ENCODE peak calls at places on chromosomes 1 and 21, in seven cellular contexts. One of them, this sample, is unnamed. For H3K4me1, the result is how much of the 10 kb centered on the place peaks cover.

GRCh38 chr1:83097715-83098613 is 901.0 kb downstream of the TTLL7 start:
- DNase-seq in esophagus squamous epithelium: no peak
- DNase-seq in IMR-90: no peak
- DNase-seq in ovary: no peak
- DNase-seq in Peyer's patch: no peak
- DNase-seq in HCT116: no peak
- DNase-seq in A549: no peak
- DNase-seq in this sample: no peak

GRCh38 chr1:225561675-225562074 is 91.2 kb downstream of the ENAH start:
- DNase-seq in ovary: no peak
- DNase-seq in IMR-90: no peak
- DNase-seq in HCT116: no peak
- DNase-seq in Peyer's patch: no peak
- DNase-seq in esophagus squamous epithelium: no peak
- DNase-seq in A549: no peak
- DNase-seq in this sample: no peak

GRCh38 chr1:61448934-61449368 is 276.0 kb downstream of the TM2D1 start:
- DNase-seq in ovary: peak
- DNase-seq in Peyer's patch: no peak
- DNase-seq in IMR-90: no peak
- DNase-seq in esophagus squamous epithelium: no peak
- DNase-seq in HCT116: no peak
- DNase-seq in A549: no peak
- DNase-seq in this sample: peak

GRCh38 chr1:62333431-62333830 is 14.2 kb upstream of the KANK4 start:
- DNase-seq in IMR-90: no peak
- DNase-seq in Peyer's patch: no peak
- DNase-seq in HCT116: peak
- DNase-seq in ovary: no peak
- DNase-seq in A549: no peak
- DNase-seq in esophagus squamous epithelium: no peak
- DNase-seq in this sample: no peak

GRCh38 chr1:51535006-51535592 is 16.0 kb upstream of the EPS15 start:
- DNase-seq in IMR-90: peak
- DNase-seq in HCT116: peak
- DNase-seq in ovary: peak
- DNase-seq in esophagus squamous epithelium: no peak
- DNase-seq in Peyer's patch: no peak
- DNase-seq in A549: peak
- DNase-seq in this sample: peak

GRCh38 chr1:218460367-218460766 is 115.2 kb downstream of the TGFB2 start:
- DNase-seq in ovary: peak
- DNase-seq in HCT116: no peak
- DNase-seq in esophagus squamous epithelium: no peak
- DNase-seq in IMR-90: peak
- DNase-seq in Peyer's patch: no peak
- DNase-seq in A549: peak
- DNase-seq in this sample: no peak

GRCh38 chr1:82446251-82446650 is 645.5 kb downstream of the ADGRL2 start:
- DNase-seq in A549: no peak
- DNase-seq in HCT116: no peak
- DNase-seq in IMR-90: no peak
- DNase-seq in Peyer's patch: no peak
- DNase-seq in ovary: no peak
- DNase-seq in esophagus squamous epithelium: no peak
- DNase-seq in this sample: no peak

GRCh38 chr1:109481646-109482045 is 2.1 kb upstream of the ATXN7L2 start:
- DNase-seq in esophagus squamous epithelium: no peak
- DNase-seq in ovary: no peak
- DNase-seq in Peyer's patch: no peak
- DNase-seq in A549: no peak
- DNase-seq in HCT116: no peak
- DNase-seq in IMR-90: no peak
- DNase-seq in this sample: no peak

GRCh38 chr1:217088521-217089221 is 365.4 kb upstream of the ESRRG start:
- DNase-seq in HCT116: no peak
- DNase-seq in IMR-90: peak
- DNase-seq in esophagus squamous epithelium: no peak
- DNase-seq in Peyer's patch: no peak
- DNase-seq in ovary: no peak
- DNase-seq in A549: no peak
- DNase-seq in this sample: no peak

GRCh38 chr1:182786223-182787001 is 3.2 kb upstream of the NPL start:
- DNase-seq in HCT116: peak
- DNase-seq in A549: peak
- DNase-seq in esophagus squamous epithelium: no peak
- DNase-seq in Peyer's patch: peak
- DNase-seq in ovary: peak
- DNase-seq in IMR-90: peak
- DNase-seq in this sample: peak

GRCh38 chr1:214244252-214244651 is 36.7 kb upstream of the SMYD2 start:
- DNase-seq in Peyer's patch: no peak
- DNase-seq in HCT116: no peak
- DNase-seq in esophagus squamous epithelium: no peak
- DNase-seq in A549: no peak
- DNase-seq in ovary: no peak
- DNase-seq in IMR-90: no peak
- DNase-seq in this sample: no peak

GRCh38 chr1:170145691-170146676 is at the start of gene NTMT2:
- DNase-seq in Peyer's patch: no peak
- DNase-seq in IMR-90: peak
- DNase-seq in A549: no peak
- DNase-seq in esophagus squamous epithelium: no peak
- DNase-seq in HCT116: no peak
- DNase-seq in ovary: no peak
- DNase-seq in this sample: no peak

GRCh38 chr1:202848191-202848542 is 37.4 kb downstream of the PCAT6 start:
- DNase-seq in IMR-90: peak
- DNase-seq in A549: no peak
- DNase-seq in esophagus squamous epithelium: no peak
- DNase-seq in Peyer's patch: no peak
- DNase-seq in HCT116: no peak
- DNase-seq in ovary: no peak
- DNase-seq in this sample: no peak

GRCh38 chr1:9687876-9688582 is 36.5 kb downstream of the PIK3CD start:
- DNase-seq in IMR-90: peak
- DNase-seq in HCT116: no peak
- DNase-seq in ovary: peak
- DNase-seq in A549: no peak
- DNase-seq in esophagus squamous epithelium: no peak
- DNase-seq in Peyer's patch: no peak
- DNase-seq in this sample: peak

GRCh38 chr1:221947731-221948130 is 205.8 kb upstream of the DUSP10 start:
- DNase-seq in A549: no peak
- DNase-seq in esophagus squamous epithelium: no peak
- DNase-seq in ovary: no peak
- DNase-seq in IMR-90: no peak
- DNase-seq in Peyer's patch: no peak
- DNase-seq in HCT116: no peak
- DNase-seq in this sample: no peak

GRCh38 chr1:85327759-85328158 is 51.3 kb upstream of the BCL10 start:
- DNase-seq in HCT116: no peak
- DNase-seq in Peyer's patch: no peak
- DNase-seq in ovary: no peak
- DNase-seq in esophagus squamous epithelium: no peak
- DNase-seq in A549: no peak
- DNase-seq in IMR-90: peak
- DNase-seq in this sample: no peak

GRCh38 chr1:116775116-116775752 is 21.0 kb downstream of the CD2 start:
- DNase-seq in ovary: no peak
- DNase-seq in HCT116: no peak
- DNase-seq in IMR-90: no peak
- DNase-seq in Peyer's patch: no peak
- DNase-seq in esophagus squamous epithelium: no peak
- DNase-seq in A549: no peak
- DNase-seq in this sample: no peak

GRCh38 chr1:904271-904950 is 19.3 kb upstream of the SAMD11 start:
- DNase-seq in HCT116: peak
- DNase-seq in A549: no peak
- DNase-seq in IMR-90: peak
- DNase-seq in ovary: peak
- DNase-seq in esophagus squamous epithelium: no peak
- DNase-seq in Peyer's patch: peak
- DNase-seq in this sample: peak

GRCh38 chr1:15786581-15786980 is 20.9 kb downstream of the UQCRHL start:
- DNase-seq in ovary: no peak
- DNase-seq in IMR-90: peak
- DNase-seq in Peyer's patch: peak
- DNase-seq in HCT116: no peak
- DNase-seq in esophagus squamous epithelium: no peak
- DNase-seq in A549: no peak
- DNase-seq in this sample: no peak

GRCh38 chr21:44304846-44305245 is 5.0 kb downstream of the PFKL start:
- DNase-seq in A549: peak
- DNase-seq in ovary: peak
- DNase-seq in IMR-90: peak
- DNase-seq in HCT116: no peak
- DNase-seq in Peyer's patch: peak
- DNase-seq in esophagus squamous epithelium: no peak
- DNase-seq in this sample: peak
- H3K4me1 ChIP-seq in A549: under half
- H3K4me1 ChIP-seq in ovary: under half
- H3K4me1 ChIP-seq in IMR-90: under half
- H3K4me1 ChIP-seq in HCT116: under half
- H3K4me1 ChIP-seq in Peyer's patch: under half
- H3K4me1 ChIP-seq in esophagus squamous epithelium: under half
- H3K4me1 ChIP-seq in this sample: under half

GRCh38 chr1:54407201-54407956 is 1.2 kb upstream of the SSBP3 start:
- DNase-seq in HCT116: peak
- DNase-seq in IMR-90: peak
- DNase-seq in Peyer's patch: no peak
- DNase-seq in esophagus squamous epithelium: peak
- DNase-seq in ovary: peak
- DNase-seq in A549: peak
- DNase-seq in this sample: peak
- TF ChIP-seq POLR2A in HCT116: peak
- TF ChIP-seq POLR2A in IMR-90: peak
- TF ChIP-seq POLR2A in Peyer's patch: peak
- TF ChIP-seq POLR2A in esophagus squamous epithelium: no peak
- TF ChIP-seq POLR2A in ovary: peak
- TF ChIP-seq POLR2A in A549: no peak
- TF ChIP-seq POLR2A in this sample: peak

GRCh38 chr1:201262963-201263608 is 20.2 kb upstream of the PKP1 start:
- DNase-seq in esophagus squamous epithelium: no peak
- DNase-seq in HCT116: no peak
- DNase-seq in IMR-90: no peak
- DNase-seq in Peyer's patch: peak
- DNase-seq in ovary: no peak
- DNase-seq in A549: no peak
- DNase-seq in this sample: no peak
- H3K4me1 ChIP-seq in esophagus squamous epithelium: under half
- H3K4me1 ChIP-seq in HCT116: under half
- H3K4me1 ChIP-seq in IMR-90: under half
- H3K4me1 ChIP-seq in Peyer's patch: under half
- H3K4me1 ChIP-seq in ovary: under half
- H3K4me1 ChIP-seq in A549: under half
- H3K4me1 ChIP-seq in this sample: under half

GRCh38 chr1:6183520-6183989 is 3.4 kb upstream of the CHD5 start:
- DNase-seq in esophagus squamous epithelium: no peak
- DNase-seq in IMR-90: peak
- DNase-seq in HCT116: no peak
- DNase-seq in A549: no peak
- DNase-seq in Peyer's patch: no peak
- DNase-seq in ovary: no peak
- DNase-seq in this sample: no peak

GRCh38 chr1:6188466-6188865 is 8.3 kb upstream of the CHD5 start:
- DNase-seq in HCT116: no peak
- DNase-seq in IMR-90: no peak
- DNase-seq in Peyer's patch: no peak
- DNase-seq in A549: no peak
- DNase-seq in esophagus squamous epithelium: no peak
- DNase-seq in ovary: no peak
- DNase-seq in this sample: no peak

GRCh38 chr1:6184083-6184783 is 4.1 kb upstream of the CHD5 start:
- DNase-seq in IMR-90: no peak
- DNase-seq in esophagus squamous epithelium: no peak
- DNase-seq in HCT116: no peak
- DNase-seq in A549: no peak
- DNase-seq in Peyer's patch: no peak
- DNase-seq in ovary: no peak
- DNase-seq in this sample: no peak

GRCh38 chr1:6185151-6185550 is 5.0 kb upstream of the CHD5 start:
- DNase-seq in Peyer's patch: no peak
- DNase-seq in esophagus squamous epithelium: no peak
- DNase-seq in ovary: no peak
- DNase-seq in A549: no peak
- DNase-seq in HCT116: no peak
- DNase-seq in IMR-90: peak
- DNase-seq in this sample: no peak

GRCh38 chr1:6185635-6186382 is 5.7 kb upstream of the CHD5 start:
- DNase-seq in A549: no peak
- DNase-seq in HCT116: no peak
- DNase-seq in Peyer's patch: no peak
- DNase-seq in ovary: no peak
- DNase-seq in IMR-90: peak
- DNase-seq in esophagus squamous epithelium: no peak
- DNase-seq in this sample: no peak
- TF ChIP-seq POLR2A in A549: no peak
- TF ChIP-seq POLR2A in HCT116: no peak
- TF ChIP-seq POLR2A in Peyer's patch: no peak
- TF ChIP-seq POLR2A in ovary: no peak
- TF ChIP-seq POLR2A in IMR-90: no peak
- TF ChIP-seq POLR2A in esophagus squamous epithelium: no peak
- TF ChIP-seq POLR2A in this sample: no peak

DNA sequence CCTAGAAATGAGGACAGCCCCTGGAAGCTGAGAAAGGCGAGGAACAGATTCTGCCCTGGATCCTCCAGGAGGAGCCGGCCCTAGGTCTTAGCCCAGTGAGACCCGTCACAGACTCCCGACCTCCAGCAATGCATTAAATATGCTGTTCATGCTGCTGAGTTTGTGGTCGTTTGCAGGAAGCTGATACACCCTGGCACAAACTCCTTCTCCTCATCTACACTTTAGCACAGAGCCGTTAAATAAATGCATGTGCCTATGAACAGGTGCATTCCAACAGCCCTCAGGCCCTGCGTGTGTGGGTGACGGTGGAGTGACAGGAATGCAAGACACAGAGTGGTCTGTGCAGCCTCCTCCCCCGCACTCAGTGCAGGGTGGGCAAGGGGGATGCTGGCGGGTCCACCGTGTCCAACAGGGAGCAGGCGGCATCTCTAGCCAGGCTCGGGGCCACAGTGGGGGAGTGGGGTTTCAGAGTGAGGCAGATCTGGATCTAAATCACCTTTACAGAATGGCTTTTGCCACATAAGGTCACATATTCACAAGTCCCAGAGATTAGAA is 106.6 kb upstream of the TMPRSS2 start:
- DNase-seq in ovary: no peak
- DNase-seq in A549: no peak
- DNase-seq in HCT116: no peak
- DNase-seq in Peyer's patch: no peak
- DNase-seq in esophagus squamous epithelium: no peak
- DNase-seq in IMR-90: no peak
- DNase-seq in this sample: no peak
- H3K4me1 ChIP-seq in ovary: under half
- H3K4me1 ChIP-seq in A549: under half
- H3K4me1 ChIP-seq in HCT116: under half
- H3K4me1 ChIP-seq in Peyer's patch: under half
- H3K4me1 ChIP-seq in esophagus squamous epithelium: under half
- H3K4me1 ChIP-seq in IMR-90: under half
- H3K4me1 ChIP-seq in this sample: under half

This sample was measured in transverse colon.